ENCODE peak calls at places on chromosomes 6 and 20, in eight cellular contexts. One of them, this sample, is unnamed.

GRCh38 chr6:157603971-157604370 is 219.1 kb upstream of the SNX9 start:
- DNase-seq in left ventricle myocardium inferior: no peak
- DNase-seq in WTC11: no peak
- DNase-seq in A549: no peak
- DNase-seq in GM12865: no peak
- DNase-seq in neural crest cell: no peak
- DNase-seq in CD8-positive, alpha-beta T cell: no peak
- DNase-seq in transverse colon: no peak
- DNase-seq in this sample: no peak

GRCh38 chr6:16136536-16137450 is 7.9 kb downstream of the MYLIP start:
- DNase-seq in A549: peak
- DNase-seq in GM12865: peak
- DNase-seq in neural crest cell: no peak
- DNase-seq in CD8-positive, alpha-beta T cell: no peak
- DNase-seq in transverse colon: no peak
- DNase-seq in WTC11: no peak
- DNase-seq in left ventricle myocardium inferior: no peak
- DNase-seq in this sample: no peak

GRCh38 chr20:33724439-33725094 is 4.5 kb upstream of the PXMP4 start:
- DNase-seq in CD8-positive, alpha-beta T cell: no peak
- DNase-seq in A549: no peak
- DNase-seq in transverse colon: no peak
- DNase-seq in WTC11: no peak
- DNase-seq in GM12865: no peak
- DNase-seq in left ventricle myocardium inferior: no peak
- DNase-seq in neural crest cell: no peak
- DNase-seq in this sample: no peak

GRCh38 chr20:49400904-49401303 is 81.6 kb downstream of the KCNB1 start:
- DNase-seq in A549: no peak
- DNase-seq in WTC11: no peak
- DNase-seq in CD8-positive, alpha-beta T cell: no peak
- DNase-seq in transverse colon: no peak
- DNase-seq in left ventricle myocardium inferior: no peak
- DNase-seq in GM12865: no peak
- DNase-seq in neural crest cell: no peak
- DNase-seq in this sample: no peak

GRCh38 chr6:41277644-41278043 is 8.8 kb downstream of the TREM1 start:
- DNase-seq in A549: no peak
- DNase-seq in GM12865: no peak
- DNase-seq in CD8-positive, alpha-beta T cell: no peak
- DNase-seq in WTC11: no peak
- DNase-seq in transverse colon: no peak
- DNase-seq in neural crest cell: no peak
- DNase-seq in left ventricle myocardium inferior: no peak
- DNase-seq in this sample: no peak

GRCh38 chr6:13071946-13072345 is 256.4 kb downstream of the TBC1D7 start:
- DNase-seq in CD8-positive, alpha-beta T cell: no peak
- DNase-seq in A549: no peak
- DNase-seq in GM12865: no peak
- DNase-seq in WTC11: no peak
- DNase-seq in neural crest cell: no peak
- DNase-seq in left ventricle myocardium inferior: no peak
- DNase-seq in transverse colon: no peak
- DNase-seq in this sample: no peak

GRCh38 chr20:35329435-35330139 is 37.4 kb upstream of the FAM83C start:
- DNase-seq in WTC11: peak
- DNase-seq in transverse colon: peak
- DNase-seq in left ventricle myocardium inferior: no peak
- DNase-seq in A549: peak
- DNase-seq in CD8-positive, alpha-beta T cell: no peak
- DNase-seq in GM12865: peak
- DNase-seq in neural crest cell: peak
- DNase-seq in this sample: no peak

GRCh38 chr20:3239867-3240775 is 1.1 kb upstream of the SLC4A11 start:
- DNase-seq in neural crest cell: no peak
- DNase-seq in WTC11: peak
- DNase-seq in CD8-positive, alpha-beta T cell: no peak
- DNase-seq in A549: no peak
- DNase-seq in transverse colon: no peak
- DNase-seq in GM12865: no peak
- DNase-seq in left ventricle myocardium inferior: no peak
- DNase-seq in this sample: no peak

GRCh38 chr6:8243462-8243861 is 141.1 kb upstream of the EEF1E1 start:
- DNase-seq in neural crest cell: no peak
- DNase-seq in left ventricle myocardium inferior: no peak
- DNase-seq in A549: peak
- DNase-seq in GM12865: no peak
- DNase-seq in CD8-positive, alpha-beta T cell: no peak
- DNase-seq in transverse colon: no peak
- DNase-seq in WTC11: no peak
- DNase-seq in this sample: no peak

GRCh38 chr6:70103798-70104197 is 199.1 kb downstream of the COL9A1 start:
- DNase-seq in CD8-positive, alpha-beta T cell: no peak
- DNase-seq in transverse colon: no peak
- DNase-seq in GM12865: peak
- DNase-seq in WTC11: peak
- DNase-seq in left ventricle myocardium inferior: no peak
- DNase-seq in A549: peak
- DNase-seq in neural crest cell: no peak
- DNase-seq in this sample: no peak

GRCh38 chr6:39051399-39052122 is 3.0 kb downstream of the GLP1R start:
- DNase-seq in neural crest cell: no peak
- DNase-seq in left ventricle myocardium inferior: no peak
- DNase-seq in WTC11: no peak
- DNase-seq in GM12865: no peak
- DNase-seq in A549: no peak
- DNase-seq in CD8-positive, alpha-beta T cell: no peak
- DNase-seq in transverse colon: no peak
- DNase-seq in this sample: no peak

GRCh38 chr6:28996844-28997502 is 8.1 kb downstream of the ZNF311 start:
- DNase-seq in transverse colon: no peak
- DNase-seq in neural crest cell: no peak
- DNase-seq in WTC11: no peak
- DNase-seq in CD8-positive, alpha-beta T cell: no peak
- DNase-seq in A549: no peak
- DNase-seq in left ventricle myocardium inferior: no peak
- DNase-seq in GM12865: no peak
- DNase-seq in this sample: no peak

GRCh38 chr6:139965393-139965792 is 590.9 kb upstream of the CITED2 start:
- DNase-seq in GM12865: no peak
- DNase-seq in transverse colon: no peak
- DNase-seq in neural crest cell: no peak
- DNase-seq in A549: no peak
- DNase-seq in WTC11: no peak
- DNase-seq in CD8-positive, alpha-beta T cell: no peak
- DNase-seq in left ventricle myocardium inferior: no peak
- DNase-seq in this sample: no peak

GRCh38 chr6:108277831-108278230 is 17.0 kb upstream of the SNX3 start:
- DNase-seq in A549: no peak
- DNase-seq in transverse colon: no peak
- DNase-seq in GM12865: no peak
- DNase-seq in WTC11: no peak
- DNase-seq in neural crest cell: no peak
- DNase-seq in CD8-positive, alpha-beta T cell: no peak
- DNase-seq in left ventricle myocardium inferior: no peak
- DNase-seq in this sample: no peak

GRCh38 chr20:6058684-6059295 is 4.9 kb upstream of the LRRN4 start:
- DNase-seq in neural crest cell: no peak
- DNase-seq in WTC11: no peak
- DNase-seq in left ventricle myocardium inferior: no peak
- DNase-seq in GM12865: no peak
- DNase-seq in CD8-positive, alpha-beta T cell: no peak
- DNase-seq in transverse colon: no peak
- DNase-seq in A549: no peak
- DNase-seq in this sample: no peak

GRCh38 chr6:74284266-74284665 is 588.3 kb downstream of the CD109 start:
- DNase-seq in CD8-positive, alpha-beta T cell: no peak
- DNase-seq in A549: no peak
- DNase-seq in left ventricle myocardium inferior: no peak
- DNase-seq in transverse colon: no peak
- DNase-seq in neural crest cell: no peak
- DNase-seq in WTC11: no peak
- DNase-seq in GM12865: no peak
- DNase-seq in this sample: no peak

GRCh38 chr6:81362246-81362645 is 390.2 kb downstream of the TENT5A start:
- DNase-seq in A549: no peak
- DNase-seq in CD8-positive, alpha-beta T cell: no peak
- DNase-seq in neural crest cell: no peak
- DNase-seq in left ventricle myocardium inferior: no peak
- DNase-seq in WTC11: no peak
- DNase-seq in GM12865: no peak
- DNase-seq in transverse colon: no peak
- DNase-seq in this sample: no peak

GRCh38 chr6:513961-514360 is 122.4 kb downstream of the IRF4 start:
- DNase-seq in neural crest cell: no peak
- DNase-seq in WTC11: no peak
- DNase-seq in A549: no peak
- DNase-seq in left ventricle myocardium inferior: no peak
- DNase-seq in GM12865: no peak
- DNase-seq in CD8-positive, alpha-beta T cell: no peak
- DNase-seq in transverse colon: no peak
- DNase-seq in this sample: no peak

GRCh38 chr6:28212510-28213212 is 12.4 kb upstream of the ZSCAN9 start:
- DNase-seq in A549: peak
- DNase-seq in GM12865: peak
- DNase-seq in CD8-positive, alpha-beta T cell: no peak
- DNase-seq in neural crest cell: peak
- DNase-seq in WTC11: peak
- DNase-seq in left ventricle myocardium inferior: no peak
- DNase-seq in transverse colon: peak
- DNase-seq in this sample: no peak

GRCh38 chr20:25282796-25283195 is 34.9 kb downstream of the PYGB start:
- DNase-seq in left ventricle myocardium inferior: no peak
- DNase-seq in CD8-positive, alpha-beta T cell: no peak
- DNase-seq in WTC11: peak
- DNase-seq in transverse colon: peak
- DNase-seq in neural crest cell: no peak
- DNase-seq in A549: no peak
- DNase-seq in GM12865: no peak
- DNase-seq in this sample: no peak

GRCh38 chr20:59828478-59829414 is 104.7 kb downstream of the SYCP2 start:
- DNase-seq in left ventricle myocardium inferior: no peak
- DNase-seq in neural crest cell: no peak
- DNase-seq in transverse colon: no peak
- DNase-seq in GM12865: no peak
- DNase-seq in WTC11: no peak
- DNase-seq in A549: no peak
- DNase-seq in CD8-positive, alpha-beta T cell: no peak
- DNase-seq in this sample: no peak

GRCh38 chr6:90436403-90436802 is 139.8 kb upstream of the BACH2 start:
- DNase-seq in A549: no peak
- DNase-seq in left ventricle myocardium inferior: no peak
- DNase-seq in WTC11: no peak
- DNase-seq in neural crest cell: no peak
- DNase-seq in transverse colon: no peak
- DNase-seq in GM12865: no peak
- DNase-seq in CD8-positive, alpha-beta T cell: no peak
- DNase-seq in this sample: no peak

GRCh38 chr6:90432408-90432775 is 135.7 kb upstream of the BACH2 start:
- DNase-seq in WTC11: no peak
- DNase-seq in left ventricle myocardium inferior: no peak
- DNase-seq in neural crest cell: no peak
- DNase-seq in CD8-positive, alpha-beta T cell: no peak
- DNase-seq in GM12865: no peak
- DNase-seq in transverse colon: no peak
- DNase-seq in A549: no peak
- DNase-seq in this sample: no peak

GRCh38 chr6:90435207-90435899 is 138.7 kb upstream of the BACH2 start:
- DNase-seq in CD8-positive, alpha-beta T cell: no peak
- DNase-seq in neural crest cell: no peak
- DNase-seq in left ventricle myocardium inferior: no peak
- DNase-seq in transverse colon: no peak
- DNase-seq in A549: no peak
- DNase-seq in WTC11: no peak
- DNase-seq in GM12865: no peak
- DNase-seq in this sample: no peak

GRCh38 chr6:90432937-90433336 is 136.3 kb upstream of the BACH2 start:
- DNase-seq in WTC11: no peak
- DNase-seq in CD8-positive, alpha-beta T cell: no peak
- DNase-seq in A549: no peak
- DNase-seq in transverse colon: no peak
- DNase-seq in left ventricle myocardium inferior: no peak
- DNase-seq in neural crest cell: no peak
- DNase-seq in GM12865: no peak
- DNase-seq in this sample: no peak

GRCh38 chr6:90434096-90434495 is 137.5 kb upstream of the BACH2 start:
- DNase-seq in CD8-positive, alpha-beta T cell: no peak
- DNase-seq in left ventricle myocardium inferior: no peak
- DNase-seq in WTC11: peak
- DNase-seq in transverse colon: no peak
- DNase-seq in A549: peak
- DNase-seq in GM12865: no peak
- DNase-seq in neural crest cell: no peak
- DNase-seq in this sample: no peak
- TF ChIP-seq CTCF in CD8-positive, alpha-beta T cell: no peak
- TF ChIP-seq CTCF in left ventricle myocardium inferior: peak
- TF ChIP-seq CTCF in WTC11: peak
- TF ChIP-seq CTCF in transverse colon: no peak
- TF ChIP-seq CTCF in A549: peak
- TF ChIP-seq CTCF in GM12865: no peak
- TF ChIP-seq CTCF in neural crest cell: peak
- TF ChIP-seq CTCF in this sample: no peak

DNA sequence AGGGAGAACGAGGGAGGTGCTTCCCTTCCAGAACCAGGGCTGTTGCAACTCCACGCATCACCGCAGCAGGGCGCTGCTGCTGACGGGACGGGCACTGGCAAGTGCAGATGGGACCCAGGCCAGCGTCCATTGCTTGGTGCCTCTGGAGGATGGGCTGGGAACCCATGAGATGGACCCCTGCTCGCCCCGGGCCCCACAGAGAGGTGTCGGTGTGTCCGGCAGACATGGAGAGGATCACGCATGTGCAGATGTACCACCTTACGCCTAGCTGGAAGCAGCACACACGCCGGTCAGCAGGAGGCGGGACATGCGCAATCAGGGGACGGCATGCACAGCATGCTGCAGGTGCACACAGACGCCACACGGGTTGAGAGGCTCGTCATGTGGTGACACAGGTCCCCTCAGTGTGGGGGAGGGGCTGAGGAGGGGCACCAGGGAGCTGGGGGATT is 5.7 kb downstream of the CABLES2 start:
- DNase-seq in GM12865: no peak
- DNase-seq in WTC11: peak
- DNase-seq in neural crest cell: no peak
- DNase-seq in CD8-positive, alpha-beta T cell: no peak
- DNase-seq in left ventricle myocardium inferior: no peak
- DNase-seq in A549: peak
- DNase-seq in transverse colon: no peak
- DNase-seq in this sample: no peak
- TF ChIP-seq CTCF in GM12865: no peak
- TF ChIP-seq CTCF in WTC11: peak
- TF ChIP-seq CTCF in neural crest cell: peak
- TF ChIP-seq CTCF in CD8-positive, alpha-beta T cell: no peak
- TF ChIP-seq CTCF in left ventricle myocardium inferior: peak
- TF ChIP-seq CTCF in A549: peak
- TF ChIP-seq CTCF in transverse colon: no peak
- TF ChIP-seq CTCF in this sample: no peak

GRCh38 chr20:31678389-31679356 is 41.0 kb downstream of the COX4I2 start:
- DNase-seq in CD8-positive, alpha-beta T cell: no peak
- DNase-seq in left ventricle myocardium inferior: no peak
- DNase-seq in A549: no peak
- DNase-seq in transverse colon: no peak
- DNase-seq in WTC11: no peak
- DNase-seq in neural crest cell: no peak
- DNase-seq in GM12865: no peak
- DNase-seq in this sample: no peak
- TF ChIP-seq CTCF in CD8-positive, alpha-beta T cell: no peak
- TF ChIP-seq CTCF in left ventricle myocardium inferior: no peak
- TF ChIP-seq CTCF in A549: no peak
- TF ChIP-seq CTCF in transverse colon: no peak
- TF ChIP-seq CTCF in WTC11: no peak
- TF ChIP-seq CTCF in neural crest cell: no peak
- TF ChIP-seq CTCF in GM12865: no peak
- TF ChIP-seq CTCF in this sample: no peak

GRCh38 chr6:36028088-36028886 is 679 bp downstream of the MAPK14 start:
- DNase-seq in left ventricle myocardium inferior: peak
- DNase-seq in CD8-positive, alpha-beta T cell: peak
- DNase-seq in A549: peak
- DNase-seq in transverse colon: peak
- DNase-seq in WTC11: peak
- DNase-seq in neural crest cell: peak
- DNase-seq in GM12865: peak
- DNase-seq in this sample: no peak
- TF ChIP-seq CTCF in left ventricle myocardium inferior: no peak
- TF ChIP-seq CTCF in CD8-positive, alpha-beta T cell: no peak
- TF ChIP-seq CTCF in A549: no peak
- TF ChIP-seq CTCF in transverse colon: no peak
- TF ChIP-seq CTCF in WTC11: no peak
- TF ChIP-seq CTCF in neural crest cell: no peak
- TF ChIP-seq CTCF in GM12865: no peak
- TF ChIP-seq CTCF in this sample: no peak